ENCODE peak calls at places on chromosomes 7 and 10, in seven cellular contexts. One of them, this sample, is unnamed.

GRCh38 chr7:5077740-5078139 is 32.1 kb downstream of the RBAK start:
- DNase-seq in RWPE2: no peak
- DNase-seq in CD8-positive, alpha-beta T cell: no peak
- DNase-seq in SJSA1: no peak
- DNase-seq in GM12878: no peak
- DNase-seq in ovary: no peak
- DNase-seq in IMR-90: peak; percentile 7
- DNase-seq in this sample: no peak

GRCh38 chr10:110498982-110499795 is 1.5 kb downstream of the DUSP5 start:
- DNase-seq in RWPE2: no peak
- DNase-seq in CD8-positive, alpha-beta T cell: peak; percentile 25
- DNase-seq in SJSA1: peak; percentile 66
- DNase-seq in GM12878: peak; percentile 72
- DNase-seq in ovary: no peak
- DNase-seq in IMR-90: peak; percentile 74
- DNase-seq in this sample: no peak

GRCh38 chr10:33015798-33016547 is 57.9 kb upstream of the ITGB1 start:
- DNase-seq in RWPE2: no peak
- DNase-seq in CD8-positive, alpha-beta T cell: no peak
- DNase-seq in SJSA1: no peak
- DNase-seq in GM12878: no peak
- DNase-seq in ovary: no peak
- DNase-seq in IMR-90: peak; percentile 86
- DNase-seq in this sample: no peak

GRCh38 chr10:22714524-22715289 is at the start of gene PIP4K2A:
- DNase-seq in RWPE2: no peak
- DNase-seq in CD8-positive, alpha-beta T cell: peak; percentile 76
- DNase-seq in SJSA1: peak; percentile 71
- DNase-seq in GM12878: no peak
- DNase-seq in ovary: peak; percentile 52
- DNase-seq in IMR-90: peak; percentile 67
- DNase-seq in this sample: no peak

GRCh38 chr7:47040795-47041194 is 541.1 kb downstream of the TNS3 start:
- DNase-seq in RWPE2: no peak
- DNase-seq in CD8-positive, alpha-beta T cell: no peak
- DNase-seq in SJSA1: no peak
- DNase-seq in GM12878: no peak
- DNase-seq in ovary: no peak
- DNase-seq in IMR-90: no peak
- DNase-seq in this sample: no peak

GRCh38 chr7:130353196-130353595 is 8.6 kb downstream of the CPA5 start:
- DNase-seq in RWPE2: no peak
- DNase-seq in CD8-positive, alpha-beta T cell: no peak
- DNase-seq in SJSA1: no peak
- DNase-seq in GM12878: no peak
- DNase-seq in ovary: no peak
- DNase-seq in IMR-90: no peak
- DNase-seq in this sample: no peak

GRCh38 chr7:139451638-139452037 is 31.8 kb downstream of the KLRG2 start:
- DNase-seq in RWPE2: no peak
- DNase-seq in CD8-positive, alpha-beta T cell: no peak
- DNase-seq in SJSA1: no peak
- DNase-seq in GM12878: no peak
- DNase-seq in ovary: no peak
- DNase-seq in IMR-90: peak; percentile 77
- DNase-seq in this sample: no peak

GRCh38 chr10:13536674-13537366 is 8.0 kb upstream of the BEND7 start:
- DNase-seq in RWPE2: no peak
- DNase-seq in CD8-positive, alpha-beta T cell: no peak
- DNase-seq in SJSA1: peak; percentile 65
- DNase-seq in GM12878: peak; percentile 16
- DNase-seq in ovary: no peak
- DNase-seq in IMR-90: peak; percentile 41
- DNase-seq in this sample: peak; percentile 10

GRCh38 chr7:127798769-127799372 is 146.9 kb downstream of the SND1 start:
- DNase-seq in RWPE2: no peak
- DNase-seq in CD8-positive, alpha-beta T cell: no peak
- DNase-seq in SJSA1: no peak
- DNase-seq in GM12878: no peak
- DNase-seq in ovary: no peak
- DNase-seq in IMR-90: no peak
- DNase-seq in this sample: no peak

GRCh38 chr10:3606309-3606708 is 178.7 kb downstream of the KLF6 start:
- DNase-seq in RWPE2: no peak
- DNase-seq in CD8-positive, alpha-beta T cell: no peak
- DNase-seq in SJSA1: no peak
- DNase-seq in GM12878: no peak
- DNase-seq in ovary: no peak
- DNase-seq in IMR-90: no peak
- DNase-seq in this sample: no peak

GRCh38 chr10:46019170-46019528 is 11.3 kb downstream of the NCOA4 start:
- DNase-seq in RWPE2: no peak
- DNase-seq in CD8-positive, alpha-beta T cell: no peak
- DNase-seq in SJSA1: no peak
- DNase-seq in GM12878: no peak
- DNase-seq in ovary: no peak
- DNase-seq in IMR-90: no peak
- DNase-seq in this sample: no peak

GRCh38 chr7:90192876-90193765 is 18.4 kb upstream of the STEAP2 start:
- DNase-seq in RWPE2: no peak
- DNase-seq in CD8-positive, alpha-beta T cell: no peak
- DNase-seq in SJSA1: no peak
- DNase-seq in GM12878: no peak
- DNase-seq in ovary: no peak
- DNase-seq in IMR-90: peak; percentile 2
- DNase-seq in this sample: no peak

GRCh38 chr7:128671992-128672391 is at the start of gene GARIN1A:
- DNase-seq in RWPE2: no peak
- DNase-seq in CD8-positive, alpha-beta T cell: no peak
- DNase-seq in SJSA1: no peak
- DNase-seq in GM12878: no peak
- DNase-seq in ovary: no peak
- DNase-seq in IMR-90: no peak
- DNase-seq in this sample: no peak

GRCh38 chr10:43781480-43782361 is 133.0 kb upstream of the ZNF32 start:
- DNase-seq in RWPE2: no peak
- DNase-seq in CD8-positive, alpha-beta T cell: no peak
- DNase-seq in SJSA1: no peak
- DNase-seq in GM12878: peak; percentile 13
- DNase-seq in ovary: no peak
- DNase-seq in IMR-90: peak; percentile 15
- DNase-seq in this sample: no peak
- H3K4me3 ChIP-seq in RWPE2: no peak overlapping the region
- H3K4me3 ChIP-seq in CD8-positive, alpha-beta T cell: no peak overlapping the region
- H3K4me3 ChIP-seq in SJSA1: no peak overlapping the region
- H3K4me3 ChIP-seq in GM12878: no peak overlapping the region
- H3K4me3 ChIP-seq in ovary: no peak overlapping the region
- H3K4me3 ChIP-seq in IMR-90: no peak overlapping the region
- H3K4me3 ChIP-seq in this sample: no peak overlapping the region

DNA sequence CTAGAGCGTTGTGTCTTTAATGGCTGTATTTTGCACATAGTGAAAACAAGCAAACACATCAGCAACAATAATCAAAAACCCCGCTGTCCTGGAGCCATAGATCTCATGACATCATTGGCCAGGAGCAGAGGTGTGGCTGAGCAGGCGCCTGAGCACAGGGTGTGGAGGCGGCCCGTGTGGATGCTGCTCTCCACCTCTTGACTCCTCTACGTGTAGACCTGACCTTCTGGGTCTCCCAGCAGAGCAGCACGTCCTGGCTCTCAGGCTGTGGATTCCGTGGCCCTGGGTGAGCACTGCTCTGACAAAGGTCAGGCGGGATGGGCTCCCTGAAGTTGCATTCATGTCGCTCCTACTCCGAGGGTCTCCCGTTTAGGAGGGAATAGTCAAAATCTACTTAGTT is 63.0 kb upstream of the INSYN2A start:
- DNase-seq in RWPE2: no peak
- DNase-seq in CD8-positive, alpha-beta T cell: no peak
- DNase-seq in SJSA1: no peak
- DNase-seq in GM12878: no peak
- DNase-seq in ovary: no peak
- DNase-seq in IMR-90: no peak
- DNase-seq in this sample: no peak
- H3K4me3 ChIP-seq in RWPE2: no peak overlapping the region
- H3K4me3 ChIP-seq in CD8-positive, alpha-beta T cell: no peak overlapping the region
- H3K4me3 ChIP-seq in SJSA1: no peak overlapping the region
- H3K4me3 ChIP-seq in GM12878: no peak overlapping the region
- H3K4me3 ChIP-seq in ovary: no peak overlapping the region
- H3K4me3 ChIP-seq in IMR-90: no peak overlapping the region
- H3K4me3 ChIP-seq in this sample: no peak overlapping the region

GRCh38 chr7:45922810-45923209 is 1.7 kb upstream of the IGFBP3 start:
- DNase-seq in RWPE2: no peak
- DNase-seq in CD8-positive, alpha-beta T cell: no peak
- DNase-seq in SJSA1: no peak
- DNase-seq in GM12878: no peak
- DNase-seq in ovary: peak; percentile 26
- DNase-seq in IMR-90: no peak
- DNase-seq in this sample: no peak

GRCh38 chr7:45920543-45921380 is at the start of gene IGFBP3:
- DNase-seq in RWPE2: no peak
- DNase-seq in CD8-positive, alpha-beta T cell: peak; percentile 28
- DNase-seq in SJSA1: peak; percentile 55
- DNase-seq in GM12878: no peak
- DNase-seq in ovary: peak; percentile 56
- DNase-seq in IMR-90: peak; percentile 69
- DNase-seq in this sample: no peak

GRCh38 chr7:45921699-45922519 is 837 bp upstream of the IGFBP3 start:
- DNase-seq in RWPE2: no peak
- DNase-seq in CD8-positive, alpha-beta T cell: no peak
- DNase-seq in SJSA1: peak; percentile 65
- DNase-seq in GM12878: no peak
- DNase-seq in ovary: peak; percentile 81
- DNase-seq in IMR-90: peak; percentile 75
- DNase-seq in this sample: no peak

GRCh38 chr7:45919947-45920542 is 1.0 kb downstream of the IGFBP3 start:
- DNase-seq in RWPE2: no peak
- DNase-seq in CD8-positive, alpha-beta T cell: no peak
- DNase-seq in SJSA1: no peak
- DNase-seq in GM12878: no peak
- DNase-seq in ovary: no peak
- DNase-seq in IMR-90: no peak
- DNase-seq in this sample: no peak

GRCh38 chr7:45921381-45921698 is 268 bp upstream of the IGFBP3 start:
- DNase-seq in RWPE2: no peak
- DNase-seq in CD8-positive, alpha-beta T cell: no peak
- DNase-seq in SJSA1: no peak
- DNase-seq in GM12878: no peak
- DNase-seq in ovary: no peak
- DNase-seq in IMR-90: no peak
- DNase-seq in this sample: no peak
- H3K4me3 ChIP-seq in RWPE2: peak overlapping the region; percentile 46
- H3K4me3 ChIP-seq in CD8-positive, alpha-beta T cell: peak overlapping the region; percentile 13
- H3K4me3 ChIP-seq in SJSA1: peak overlapping the region; percentile 58
- H3K4me3 ChIP-seq in GM12878: no peak overlapping the region
- H3K4me3 ChIP-seq in ovary: peak overlapping the region; percentile 78
- H3K4me3 ChIP-seq in IMR-90: peak overlapping the region; percentile 85
- H3K4me3 ChIP-seq in this sample: peak overlapping the region; percentile 38

GRCh38 chr10:18142151-18142550 is 1.9 kb downstream of the CACNB2 start:
- DNase-seq in RWPE2: no peak
- DNase-seq in CD8-positive, alpha-beta T cell: no peak
- DNase-seq in SJSA1: no peak
- DNase-seq in GM12878: no peak
- DNase-seq in ovary: no peak
- DNase-seq in IMR-90: no peak
- DNase-seq in this sample: no peak
- H3K4me3 ChIP-seq in RWPE2: no peak overlapping the region
- H3K4me3 ChIP-seq in CD8-positive, alpha-beta T cell: no peak overlapping the region
- H3K4me3 ChIP-seq in SJSA1: no peak overlapping the region
- H3K4me3 ChIP-seq in GM12878: no peak overlapping the region
- H3K4me3 ChIP-seq in ovary: no peak overlapping the region
- H3K4me3 ChIP-seq in IMR-90: no peak overlapping the region
- H3K4me3 ChIP-seq in this sample: no peak overlapping the region

DNA sequence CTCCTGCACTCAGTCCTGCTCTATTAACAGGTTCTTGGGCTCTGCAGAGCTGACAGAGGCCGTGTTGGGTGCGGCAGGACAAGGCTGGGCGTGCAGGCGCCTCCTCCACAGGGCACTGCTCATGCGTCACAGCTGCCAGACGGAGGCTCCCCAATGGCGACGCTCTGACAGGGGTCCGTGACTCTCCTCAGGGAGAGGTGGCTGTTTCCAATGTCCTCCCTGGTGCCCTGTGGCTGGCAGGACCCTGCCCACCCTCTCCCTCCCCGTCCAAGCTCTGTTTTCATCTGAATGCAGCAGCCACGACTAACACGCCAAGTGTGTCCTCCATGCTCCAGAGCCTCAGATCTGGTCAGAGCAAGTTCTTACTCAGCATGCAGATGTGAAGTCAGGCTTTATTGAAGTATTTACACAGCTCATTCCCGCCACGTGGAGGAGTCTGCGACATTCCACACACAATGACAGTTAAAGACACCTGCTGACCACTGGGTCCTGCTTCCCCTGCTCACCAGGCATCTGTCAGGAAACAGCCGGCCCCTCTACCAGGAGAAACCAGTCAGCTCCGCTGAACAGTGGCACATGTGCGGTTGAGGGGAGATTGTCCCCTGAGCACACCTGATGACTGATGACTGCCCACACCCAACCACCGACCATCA is 116.7 kb downstream of the VIPR2 start:
- DNase-seq in RWPE2: no peak
- DNase-seq in CD8-positive, alpha-beta T cell: no peak
- DNase-seq in SJSA1: peak; percentile 25
- DNase-seq in GM12878: no peak
- DNase-seq in ovary: no peak
- DNase-seq in IMR-90: no peak
- DNase-seq in this sample: no peak
- H3K4me3 ChIP-seq in RWPE2: no peak overlapping the region
- H3K4me3 ChIP-seq in CD8-positive, alpha-beta T cell: no peak overlapping the region
- H3K4me3 ChIP-seq in SJSA1: no peak overlapping the region
- H3K4me3 ChIP-seq in GM12878: no peak overlapping the region
- H3K4me3 ChIP-seq in ovary: no peak overlapping the region
- H3K4me3 ChIP-seq in IMR-90: no peak overlapping the region
- H3K4me3 ChIP-seq in this sample: no peak overlapping the region